ENCODE peak calls at places on chromosomes 13 and 19, in five cellular contexts. H, V, D, Z and T are unnamed samples.
A peak's percentile ranks its signal among the peaks of the same experiment; 100 is the strongest.

GRCh38 chr13:79003989-79004550 is 345.1 kb upstream of the OBI1 start:
- DNase-seq in V (no peak), H (no peak), Z (no peak), D (no peak), T (no peak)

GRCh38 chr19:23802290-23802689 is 43.6 kb upstream of the ZNF681 start:
- DNase-seq in V (no peak), Z (no peak), H (peak; percentile 32), D (no peak), T (no peak)

GRCh38 chr13:96020155-96020575 is 33.0 kb downstream of the UGGT2 start:
- DNase-seq in H (peak; percentile 56), D (peak; percentile 23), Z (peak; percentile 75), V (peak; percentile 56), T (no peak)

GRCh38 chr13:100361504-100361903 is 227.1 kb downstream of the GGACT start:
- DNase-seq in Z (no peak), H (no peak), D (no peak), V (no peak), T (no peak)

GRCh38 chr13:33645591-33646554 is 172.1 kb upstream of the RFC3 start:
- DNase-seq in D (no peak), H (no peak), Z (no peak), V (no peak), T (no peak)

GRCh38 chr13:106534844-106535551 is 464 bp downstream of the EFNB2 start:
- DNase-seq in Z (no peak), D (no peak), H (no peak), V (no peak), T (no peak)

GRCh38 chr19:44741258-44741731 is 7.2 kb upstream of the BCL3 start:
- DNase-seq in V (no peak), H (no peak), Z (no peak), D (no peak), T (no peak)

GRCh38 chr19:19366691-19367396 is 38.6 kb upstream of the GATAD2A start:
- DNase-seq in H (peak; percentile 79), V (peak; percentile 94), D (no peak), Z (peak; percentile 92), T (peak; percentile 81)

GRCh38 chr19:43560687-43561086 is 14.6 kb downstream of the XRCC1 start:
- DNase-seq in V (peak; percentile 61), Z (peak; percentile 19), D (no peak), H (no peak), T (no peak)

GRCh38 chr19:14361824-14362223 is 19.4 kb upstream of the ADGRE5 start:
- DNase-seq in Z (no peak), D (no peak), V (peak; percentile 71), H (peak; percentile 63), T (no peak)

GRCh38 chr13:75399168-75399878 is 82.6 kb downstream of the TBC1D4 start:
- DNase-seq in H (no peak), D (no peak), V (no peak), Z (no peak), T (no peak)

GRCh38 chr19:16368385-16369305 is 44.0 kb downstream of the KLF2 start:
- DNase-seq in D (no peak), Z (peak; percentile 18), V (no peak), H (no peak), T (no peak)

GRCh38 chr13:107573184-107573583 is 642.2 kb downstream of the LIG4 start:
- DNase-seq in H (no peak), V (no peak), D (no peak), Z (no peak), T (no peak)

GRCh38 chr13:49171358-49171757 is 48.8 kb upstream of the MLNR start:
- DNase-seq in Z (no peak), V (no peak), H (no peak), D (no peak), T (no peak)

GRCh38 chr13:51977606-51978005 is 33.6 kb downstream of the ATP7B start:
- DNase-seq in V (no peak), D (no peak), Z (no peak), H (no peak), T (no peak)

GRCh38 chr19:28971011-28971410 is 241.9 kb downstream of the UQCRFS1 start:
- DNase-seq in Z (no peak), D (no peak), H (no peak), V (no peak), T (no peak)

GRCh38 chr19:35362261-35363000 is 4.2 kb downstream of the FFAR3 start:
- DNase-seq in H (no peak), Z (no peak), V (no peak), D (no peak), T (no peak)

GRCh38 chr19:54211214-54211613 is 10.6 kb downstream of the RPS9 start:
- DNase-seq in V (no peak), D (no peak), Z (no peak), H (peak; percentile 45), T (no peak)

GRCh38 chr19:16066611-16067104 is 9.6 kb upstream of the TPM4 start:
- DNase-seq in H (peak; percentile 62), Z (peak; percentile 81), V (peak; percentile 76), D (no peak), T (no peak)

GRCh38 chr13:52348983-52349780 is 56.8 kb downstream of the THSD1 start:
- DNase-seq in V (peak; percentile 26), Z (no peak), D (no peak), H (no peak), T (no peak)

GRCh38 chr13:26460652-26461051 is 96.8 kb upstream of the WASF3 start:
- DNase-seq in H (no peak), D (no peak), V (no peak), Z (no peak), T (no peak)

GRCh38 chr19:14758816-14759215 is 19.5 kb downstream of the ADGRE2 start:
- DNase-seq in H (no peak), D (no peak), Z (no peak), V (no peak), T (no peak)

GRCh38 chr13:83536941-83537340 is 345.3 kb downstream of the SLITRK1 start:
- DNase-seq in V (no peak), D (no peak), H (no peak), Z (no peak), T (no peak)

GRCh38 chr19:12365094-12365371 is 450 bp downstream of the ZNF442 start:
- DNase-seq in H (peak; percentile 76), Z (no peak), D (no peak), V (no peak), T (peak; percentile 11)

GRCh38 chr13:110319397-110319773 is 12.3 kb downstream of the COL4A2 start:
- DNase-seq in D (no peak), Z (no peak), H (no peak), V (no peak), T (no peak)

GRCh38 chr19:40461669-40462221 is 3.8 kb downstream of the BLVRB start:
- DNase-seq in H (no peak), Z (peak; percentile 59), V (no peak), D (peak; percentile 61), T (peak; percentile 77)

GRCh38 chr13:70424928-70425327 is 316.7 kb upstream of the KLHL1 start:
- DNase-seq in V (no peak), D (no peak), H (no peak), Z (no peak), T (no peak)

GRCh38 chr13:106036870-106037269 is 498.6 kb downstream of the EFNB2 start:
- DNase-seq in D (no peak), Z (no peak), V (no peak), H (peak; percentile 35), T (no peak)

GRCh38 chr19:57249329-57249728 is 8.9 kb downstream of the ZNF805 start:
- DNase-seq in D (no peak), Z (no peak), V (no peak), H (no peak), T (no peak)

GRCh38 chr19:33687761-33688656 is 66.3 kb downstream of the CHST8 start:
- DNase-seq in Z (no peak), V (no peak), D (no peak), H (peak; percentile 49), T (no peak)

GRCh38 chr19:28731577-28731976 is 481.4 kb downstream of the UQCRFS1 start:
- DNase-seq in D (no peak), H (no peak), V (no peak), Z (no peak), T (no peak)

GRCh38 chr13:20191902-20192469 is 752 bp downstream of the GJB2 start:
- DNase-seq in D (no peak), Z (no peak), H (no peak), V (no peak), T (peak; percentile 33)
- TF ChIP-seq REST in D (no peak), Z (no peak), H (no peak), V (no peak), T (no peak)

GRCh38 chr19:5624741-5625140 is 1.9 kb downstream of the SAFB start:
- DNase-seq in H (no peak), D (no peak), V (no peak), Z (no peak), T (no peak)

GRCh38 chr19:5624154-5624663 is 1.3 kb downstream of the SAFB start:
- DNase-seq in D (no peak), H (peak; percentile 35), Z (no peak), V (peak; percentile 38), T (no peak)

GRCh38 chr19:5622465-5623396 is at the start of the genes SAFB and SAFB2:
- DNase-seq in Z (peak; percentile 98), D (peak; percentile 99), V (peak; percentile 100), H (peak; percentile 99), T (peak; percentile 99)

GRCh38 chr19:5621945-5622464 is 571 bp downstream of the SAFB2 start:
- DNase-seq in V (peak; percentile 30), D (no peak), Z (no peak), H (peak; percentile 29), T (no peak)

DNA sequence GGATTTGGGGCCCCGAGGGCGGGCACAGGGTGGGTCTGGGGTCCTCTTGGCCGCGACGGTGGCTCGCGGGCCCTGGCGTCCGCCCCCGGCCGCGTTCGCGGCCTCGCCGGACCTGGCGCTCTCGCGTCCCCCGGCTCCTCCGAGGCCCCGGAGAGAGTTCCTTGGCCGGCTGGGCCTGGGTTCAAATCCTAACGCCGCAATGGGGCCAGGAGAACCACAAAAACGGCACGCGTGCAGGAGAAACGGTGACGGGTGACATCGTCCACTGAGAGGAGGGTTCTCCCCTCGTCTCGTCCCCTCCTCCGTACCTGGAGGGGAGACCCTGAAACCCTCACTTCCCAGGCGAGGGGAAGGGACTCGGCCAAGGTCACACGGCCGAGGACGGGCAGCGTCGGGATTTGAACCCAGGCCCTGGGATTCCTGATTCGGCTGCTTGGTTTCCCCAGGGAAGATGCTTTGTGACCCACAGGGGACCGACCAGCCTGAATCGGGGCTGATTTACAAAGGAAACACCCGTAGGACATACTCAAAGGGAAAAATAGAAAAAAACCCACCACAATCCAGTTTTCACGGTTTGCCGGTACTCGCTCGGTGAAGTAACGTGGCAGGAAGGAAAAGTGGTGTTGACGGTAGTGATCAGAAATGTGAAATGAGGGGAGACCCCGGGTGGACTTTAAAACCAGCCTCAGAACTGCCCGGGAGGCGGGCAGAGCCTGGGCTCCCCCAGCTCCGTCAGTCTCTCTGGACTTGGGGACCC is 692 bp downstream of the SAFB start:
- DNase-seq in D (no peak), Z (no peak), V (peak; percentile 26), H (peak; percentile 55), T (no peak)
- TF ChIP-seq GABPA in D (no peak), Z (no peak), V (no peak), H (no peak), T (no peak)

GRCh38 chr19:49976496-49976895 is 15.5 kb upstream of the SIGLEC11 start:
- DNase-seq in V (no peak), D (no peak), H (no peak), Z (no peak), T (no peak)
- TF ChIP-seq REST in V (no peak), D (no peak), H (no peak), Z (no peak), T (no peak)

DNA sequence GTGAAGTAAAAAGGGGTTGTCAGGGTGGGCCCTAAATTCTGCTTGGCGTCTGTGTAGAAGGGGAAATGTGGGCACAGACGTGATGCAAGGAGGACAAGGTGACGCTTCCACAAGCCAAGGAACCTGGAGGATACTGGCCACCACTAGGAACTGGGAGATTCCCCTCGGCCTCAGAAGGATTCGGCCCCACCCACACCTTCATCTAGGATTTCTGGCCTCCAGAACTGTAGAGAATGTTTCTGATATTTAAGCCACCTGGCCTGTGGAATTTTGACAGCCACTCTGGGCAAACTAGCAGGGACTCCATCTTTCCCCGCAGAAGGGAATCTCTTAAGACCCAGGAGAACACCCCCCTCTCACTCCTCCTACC is 1.1 kb downstream of the PLEKHJ1 start:
- DNase-seq in V (no peak), D (no peak), H (no peak), Z (no peak), T (no peak)
- TF ChIP-seq GABPA in V (no peak), D (no peak), H (no peak), Z (no peak), T (no peak)